ENCODE peak calls at places on chromosomes 6 and 20, in ten cellular contexts. One of them, this sample, is unnamed.

GRCh38 chr6:157393667-157394329 is 12.8 kb downstream of the ZDHHC14 start:
- DNase-seq in fibroblast of the aortic adventitia: no peak
- DNase-seq in epithelial cell of esophagus: no peak
- DNase-seq in GM23338: no peak
- DNase-seq in choroid plexus epithelial cell: no peak
- DNase-seq in PC-9: no peak
- DNase-seq in WTC11: no peak
- DNase-seq in OCI-LY7: no peak
- DNase-seq in body of pancreas: no peak
- DNase-seq in breast epithelium: no peak
- DNase-seq in this sample: no peak

GRCh38 chr6:150256618-150257272 is 112.1 kb upstream of the IYD start:
- DNase-seq in fibroblast of the aortic adventitia: peak; percentile 78
- DNase-seq in epithelial cell of esophagus: peak; percentile 99
- DNase-seq in GM23338: no peak
- DNase-seq in choroid plexus epithelial cell: peak; percentile 86
- DNase-seq in PC-9: peak; percentile 93
- DNase-seq in WTC11: no peak
- DNase-seq in OCI-LY7: no peak
- DNase-seq in body of pancreas: no peak
- DNase-seq in breast epithelium: no peak
- DNase-seq in this sample: no peak

GRCh38 chr20:58116505-58116904 is 111.9 kb downstream of the ANKRD60 start:
- DNase-seq in fibroblast of the aortic adventitia: no peak
- DNase-seq in epithelial cell of esophagus: no peak
- DNase-seq in GM23338: peak; percentile 50
- DNase-seq in choroid plexus epithelial cell: no peak
- DNase-seq in PC-9: no peak
- DNase-seq in WTC11: no peak
- DNase-seq in OCI-LY7: no peak
- DNase-seq in body of pancreas: no peak
- DNase-seq in breast epithelium: no peak
- DNase-seq in this sample: no peak

GRCh38 chr6:148272084-148272483 is 70.6 kb upstream of the SASH1 start:
- DNase-seq in fibroblast of the aortic adventitia: peak; percentile 98
- DNase-seq in epithelial cell of esophagus: peak; percentile 58
- DNase-seq in GM23338: no peak
- DNase-seq in choroid plexus epithelial cell: peak; percentile 90
- DNase-seq in PC-9: no peak
- DNase-seq in WTC11: no peak
- DNase-seq in OCI-LY7: no peak
- DNase-seq in body of pancreas: no peak
- DNase-seq in breast epithelium: no peak
- DNase-seq in this sample: no peak

GRCh38 chr6:168043848-168044415 is 35.1 kb downstream of the FRMD1 start:
- DNase-seq in fibroblast of the aortic adventitia: no peak
- DNase-seq in epithelial cell of esophagus: no peak
- DNase-seq in GM23338: no peak
- DNase-seq in choroid plexus epithelial cell: no peak
- DNase-seq in PC-9: no peak
- DNase-seq in WTC11: no peak
- DNase-seq in OCI-LY7: no peak
- DNase-seq in body of pancreas: no peak
- DNase-seq in breast epithelium: no peak
- DNase-seq in this sample: no peak

GRCh38 chr6:106102967-106103727 is 17.0 kb downstream of the PRDM1 start:
- DNase-seq in fibroblast of the aortic adventitia: no peak
- DNase-seq in epithelial cell of esophagus: no peak
- DNase-seq in GM23338: no peak
- DNase-seq in choroid plexus epithelial cell: no peak
- DNase-seq in PC-9: peak; percentile 10
- DNase-seq in WTC11: no peak
- DNase-seq in OCI-LY7: no peak
- DNase-seq in body of pancreas: no peak
- DNase-seq in breast epithelium: no peak
- DNase-seq in this sample: no peak

GRCh38 chr6:17473554-17473953 is 80.2 kb downstream of the CAP2 start:
- DNase-seq in fibroblast of the aortic adventitia: no peak
- DNase-seq in epithelial cell of esophagus: no peak
- DNase-seq in GM23338: no peak
- DNase-seq in choroid plexus epithelial cell: no peak
- DNase-seq in PC-9: no peak
- DNase-seq in WTC11: no peak
- DNase-seq in OCI-LY7: no peak
- DNase-seq in body of pancreas: no peak
- DNase-seq in breast epithelium: no peak
- DNase-seq in this sample: no peak

GRCh38 chr6:135739288-135739687 is 112.2 kb upstream of the PDE7B start:
- DNase-seq in fibroblast of the aortic adventitia: peak; percentile 96
- DNase-seq in epithelial cell of esophagus: no peak
- DNase-seq in GM23338: no peak
- DNase-seq in choroid plexus epithelial cell: peak; percentile 86
- DNase-seq in PC-9: no peak
- DNase-seq in WTC11: no peak
- DNase-seq in OCI-LY7: no peak
- DNase-seq in body of pancreas: no peak
- DNase-seq in breast epithelium: no peak
- DNase-seq in this sample: no peak

GRCh38 chr20:10619427-10619826 is 54.4 kb downstream of the JAG1 start:
- DNase-seq in fibroblast of the aortic adventitia: peak; percentile 96
- DNase-seq in epithelial cell of esophagus: peak; percentile 93
- DNase-seq in GM23338: peak; percentile 76
- DNase-seq in choroid plexus epithelial cell: peak; percentile 84
- DNase-seq in PC-9: peak; percentile 64
- DNase-seq in WTC11: no peak
- DNase-seq in OCI-LY7: no peak
- DNase-seq in body of pancreas: no peak
- DNase-seq in breast epithelium: no peak
- DNase-seq in this sample: no peak

GRCh38 chr6:127971945-127972391 is 71.1 kb upstream of the THEMIS start:
- DNase-seq in fibroblast of the aortic adventitia: peak; percentile 71
- DNase-seq in epithelial cell of esophagus: peak; percentile 25
- DNase-seq in GM23338: no peak
- DNase-seq in choroid plexus epithelial cell: peak; percentile 91
- DNase-seq in PC-9: peak; percentile 76
- DNase-seq in WTC11: no peak
- DNase-seq in OCI-LY7: no peak
- DNase-seq in body of pancreas: no peak
- DNase-seq in breast epithelium: no peak
- DNase-seq in this sample: no peak

GRCh38 chr6:24522821-24523175 is 28.0 kb downstream of the ALDH5A1 start:
- DNase-seq in fibroblast of the aortic adventitia: no peak
- DNase-seq in epithelial cell of esophagus: no peak
- DNase-seq in GM23338: no peak
- DNase-seq in choroid plexus epithelial cell: no peak
- DNase-seq in PC-9: no peak
- DNase-seq in WTC11: no peak
- DNase-seq in OCI-LY7: no peak
- DNase-seq in body of pancreas: no peak
- DNase-seq in breast epithelium: no peak
- DNase-seq in this sample: no peak

GRCh38 chr6:24517659-24518538 is 23.1 kb downstream of the ALDH5A1 start:
- DNase-seq in fibroblast of the aortic adventitia: no peak
- DNase-seq in epithelial cell of esophagus: no peak
- DNase-seq in GM23338: no peak
- DNase-seq in choroid plexus epithelial cell: no peak
- DNase-seq in PC-9: no peak
- DNase-seq in WTC11: no peak
- DNase-seq in OCI-LY7: peak; percentile 89
- DNase-seq in body of pancreas: no peak
- DNase-seq in breast epithelium: no peak
- DNase-seq in this sample: no peak

GRCh38 chr6:24524329-24524728 is 29.6 kb downstream of the ALDH5A1 start:
- DNase-seq in fibroblast of the aortic adventitia: no peak
- DNase-seq in epithelial cell of esophagus: no peak
- DNase-seq in GM23338: no peak
- DNase-seq in choroid plexus epithelial cell: no peak
- DNase-seq in PC-9: no peak
- DNase-seq in WTC11: no peak
- DNase-seq in OCI-LY7: no peak
- DNase-seq in body of pancreas: no peak
- DNase-seq in breast epithelium: no peak
- DNase-seq in this sample: no peak

GRCh38 chr6:24522090-24522820 is 27.5 kb downstream of the ALDH5A1 start:
- DNase-seq in fibroblast of the aortic adventitia: peak; percentile 10
- DNase-seq in epithelial cell of esophagus: peak; percentile 6
- DNase-seq in GM23338: peak; percentile 11
- DNase-seq in choroid plexus epithelial cell: peak; percentile 19
- DNase-seq in PC-9: no peak
- DNase-seq in WTC11: no peak
- DNase-seq in OCI-LY7: peak; percentile 99
- DNase-seq in body of pancreas: no peak
- DNase-seq in breast epithelium: no peak
- DNase-seq in this sample: peak; percentile 29

DNA sequence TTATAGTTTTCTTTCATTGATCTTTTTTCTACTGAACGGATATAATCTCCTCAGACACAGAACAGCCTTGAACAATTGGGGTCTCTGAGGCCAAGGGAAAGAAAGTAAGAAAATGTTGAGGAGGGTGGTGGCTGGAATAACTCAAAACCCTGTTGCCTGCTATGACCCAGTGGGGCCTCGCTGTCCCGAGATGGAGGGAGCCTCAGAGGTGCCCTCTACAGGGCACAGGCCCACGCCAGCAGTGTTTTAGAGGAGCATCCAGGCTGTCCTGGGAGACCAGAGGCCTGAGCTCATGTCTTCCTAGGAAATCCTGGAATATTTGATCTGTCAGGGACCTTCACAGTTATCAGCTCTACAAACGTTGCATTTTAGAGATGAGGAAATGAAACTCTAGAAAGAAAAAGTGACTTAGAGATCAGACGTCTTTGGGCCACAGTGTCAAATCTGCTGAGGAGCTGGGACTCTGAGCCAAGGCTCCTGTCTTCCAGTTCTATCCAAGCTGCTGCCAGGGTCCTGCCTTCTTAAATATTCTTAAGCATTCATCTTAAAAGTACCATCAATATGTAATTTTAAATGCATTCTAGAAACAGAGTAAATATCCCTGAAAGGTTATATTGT is 26.3 kb downstream of the ALDH5A1 start:
- DNase-seq in fibroblast of the aortic adventitia: peak; percentile 10
- DNase-seq in epithelial cell of esophagus: peak; percentile 51
- DNase-seq in GM23338: peak; percentile 74
- DNase-seq in choroid plexus epithelial cell: peak; percentile 57
- DNase-seq in PC-9: no peak
- DNase-seq in WTC11: peak; percentile 70
- DNase-seq in OCI-LY7: peak; percentile 80
- DNase-seq in body of pancreas: peak; percentile 40
- DNase-seq in breast epithelium: no peak
- DNase-seq in this sample: peak; percentile 72
- TF ChIP-seq CTCF in fibroblast of the aortic adventitia: peak; percentile 61
- TF ChIP-seq CTCF in epithelial cell of esophagus: peak; percentile 85
- TF ChIP-seq CTCF in GM23338: peak; percentile 89
- TF ChIP-seq CTCF in choroid plexus epithelial cell: peak; percentile 89
- TF ChIP-seq CTCF in PC-9: peak; percentile 72
- TF ChIP-seq CTCF in WTC11: no peak
- TF ChIP-seq CTCF in OCI-LY7: peak; percentile 95
- TF ChIP-seq CTCF in body of pancreas: peak; percentile 39
- TF ChIP-seq CTCF in breast epithelium: no peak
- TF ChIP-seq CTCF in this sample: peak; percentile 21

GRCh38 chr6:160088069-160088773 is 33.4 kb upstream of the SLC22A1 start:
- DNase-seq in fibroblast of the aortic adventitia: peak; percentile 91
- DNase-seq in epithelial cell of esophagus: peak; percentile 78
- DNase-seq in GM23338: peak; percentile 71
- DNase-seq in choroid plexus epithelial cell: peak; percentile 85
- DNase-seq in PC-9: no peak
- DNase-seq in WTC11: peak; percentile 63
- DNase-seq in OCI-LY7: peak; percentile 8
- DNase-seq in body of pancreas: peak; percentile 55
- DNase-seq in breast epithelium: no peak
- DNase-seq in this sample: peak; percentile 73
- TF ChIP-seq CTCF in fibroblast of the aortic adventitia: peak; percentile 94
- TF ChIP-seq CTCF in epithelial cell of esophagus: peak; percentile 87
- TF ChIP-seq CTCF in GM23338: peak; percentile 76
- TF ChIP-seq CTCF in choroid plexus epithelial cell: peak; percentile 95
- TF ChIP-seq CTCF in PC-9: peak; percentile 73
- TF ChIP-seq CTCF in WTC11: peak; percentile 27
- TF ChIP-seq CTCF in OCI-LY7: peak; percentile 73
- TF ChIP-seq CTCF in body of pancreas: peak; percentile 40
- TF ChIP-seq CTCF in breast epithelium: peak; percentile 26
- TF ChIP-seq CTCF in this sample: peak; percentile 53

GRCh38 chr6:33273129-33273923 is 1.5 kb downstream of the RPS18 start:
- DNase-seq in fibroblast of the aortic adventitia: no peak
- DNase-seq in epithelial cell of esophagus: no peak
- DNase-seq in GM23338: no peak
- DNase-seq in choroid plexus epithelial cell: no peak
- DNase-seq in PC-9: peak; percentile 10
- DNase-seq in WTC11: no peak
- DNase-seq in OCI-LY7: peak; percentile 32
- DNase-seq in body of pancreas: no peak
- DNase-seq in breast epithelium: no peak
- DNase-seq in this sample: no peak

GRCh38 chr6:33272358-33273128 is 668 bp downstream of the RPS18 start:
- DNase-seq in fibroblast of the aortic adventitia: no peak
- DNase-seq in epithelial cell of esophagus: no peak
- DNase-seq in GM23338: no peak
- DNase-seq in choroid plexus epithelial cell: no peak
- DNase-seq in PC-9: peak; percentile 33
- DNase-seq in WTC11: no peak
- DNase-seq in OCI-LY7: peak; percentile 25
- DNase-seq in body of pancreas: no peak
- DNase-seq in breast epithelium: no peak
- DNase-seq in this sample: no peak

GRCh38 chr6:33271608-33272357 is at the start of the genes RPS18 and VPS52:
- DNase-seq in fibroblast of the aortic adventitia: peak; percentile 100
- DNase-seq in epithelial cell of esophagus: peak; percentile 99
- DNase-seq in GM23338: peak; percentile 100
- DNase-seq in choroid plexus epithelial cell: peak; percentile 100
- DNase-seq in PC-9: peak; percentile 94
- DNase-seq in WTC11: peak; percentile 84
- DNase-seq in OCI-LY7: peak; percentile 99
- DNase-seq in body of pancreas: peak; percentile 98
- DNase-seq in breast epithelium: peak; percentile 92
- DNase-seq in this sample: peak; percentile 88

GRCh38 chr6:33273924-33274902 is 2.3 kb downstream of the RPS18 start:
- DNase-seq in fibroblast of the aortic adventitia: no peak
- DNase-seq in epithelial cell of esophagus: no peak
- DNase-seq in GM23338: no peak
- DNase-seq in choroid plexus epithelial cell: no peak
- DNase-seq in PC-9: peak; percentile 18
- DNase-seq in WTC11: no peak
- DNase-seq in OCI-LY7: peak; percentile 25
- DNase-seq in body of pancreas: no peak
- DNase-seq in breast epithelium: no peak
- DNase-seq in this sample: no peak

GRCh38 chr6:33271098-33271607 is 523 bp downstream of the VPS52 start:
- DNase-seq in fibroblast of the aortic adventitia: no peak
- DNase-seq in epithelial cell of esophagus: no peak
- DNase-seq in GM23338: no peak
- DNase-seq in choroid plexus epithelial cell: no peak
- DNase-seq in PC-9: no peak
- DNase-seq in WTC11: no peak
- DNase-seq in OCI-LY7: no peak
- DNase-seq in body of pancreas: no peak
- DNase-seq in breast epithelium: no peak
- DNase-seq in this sample: no peak
- TF ChIP-seq CTCF in fibroblast of the aortic adventitia: no peak
- TF ChIP-seq CTCF in epithelial cell of esophagus: no peak
- TF ChIP-seq CTCF in GM23338: no peak
- TF ChIP-seq CTCF in choroid plexus epithelial cell: no peak
- TF ChIP-seq CTCF in PC-9: no peak
- TF ChIP-seq CTCF in WTC11: no peak
- TF ChIP-seq CTCF in OCI-LY7: peak; percentile 20
- TF ChIP-seq CTCF in body of pancreas: no peak
- TF ChIP-seq CTCF in breast epithelium: no peak
- TF ChIP-seq CTCF in this sample: peak; percentile 20

GRCh38 chr6:38234141-38234540 is 405.6 kb downstream of the BTBD9 start:
- DNase-seq in fibroblast of the aortic adventitia: no peak
- DNase-seq in epithelial cell of esophagus: no peak
- DNase-seq in GM23338: peak; percentile 38
- DNase-seq in choroid plexus epithelial cell: no peak
- DNase-seq in PC-9: no peak
- DNase-seq in WTC11: no peak
- DNase-seq in OCI-LY7: no peak
- DNase-seq in body of pancreas: no peak
- DNase-seq in breast epithelium: no peak
- DNase-seq in this sample: no peak
- TF ChIP-seq CTCF in fibroblast of the aortic adventitia: no peak
- TF ChIP-seq CTCF in epithelial cell of esophagus: no peak
- TF ChIP-seq CTCF in GM23338: peak; percentile 64
- TF ChIP-seq CTCF in choroid plexus epithelial cell: peak; percentile 14
- TF ChIP-seq CTCF in PC-9: no peak
- TF ChIP-seq CTCF in WTC11: no peak
- TF ChIP-seq CTCF in OCI-LY7: no peak
- TF ChIP-seq CTCF in body of pancreas: no peak
- TF ChIP-seq CTCF in breast epithelium: no peak
- TF ChIP-seq CTCF in this sample: no peak